ENCODE peak calls at places on chromosomes 5 and 9, in four cellular contexts. O is AG10803, Q is IMR-90, I is cardiac muscle cell. S is an unnamed sample.
A peak's percentile ranks its signal among the peaks of the same experiment; 100 is the strongest.

GRCh38 chr9:103992938-103993595 is 101.0 kb upstream of the SMC2 start:
- DNase-seq in Q (no peak), I (no peak), O (no peak), S (no peak)

GRCh38 chr5:179250561-179251225 is 94.6 kb downstream of the ADAMTS2 start:
- DNase-seq in O (no peak), Q (no peak), I (no peak), S (no peak)

GRCh38 chr9:124441291-124441690 is 9.0 kb upstream of the ADGRD2 start:
- DNase-seq in O (no peak), I (no peak), Q (no peak), S (no peak)

GRCh38 chr9:131618071-131618479 is 72.8 kb downstream of the PRRT1B start:
- DNase-seq in O (no peak), I (peak; percentile 41), Q (no peak), S (no peak)

GRCh38 chr5:137304227-137304874 is 194.8 kb downstream of the SPOCK1 start:
- DNase-seq in I (no peak), O (no peak), Q (no peak), S (no peak)

GRCh38 chr9:137309368-137310189 is 7.5 kb upstream of the NRARP start:
- DNase-seq in O (no peak), I (no peak), Q (no peak), S (no peak)

GRCh38 chr5:55004728-55005127 is 19.3 kb upstream of the GZMK start:
- DNase-seq in Q (peak; percentile 65), O (peak; percentile 63), I (peak; percentile 58), S (peak; percentile 40)

GRCh38 chr5:149002053-149002452 is 60.8 kb downstream of the SH3TC2 start:
- DNase-seq in O (peak; percentile 98), Q (peak; percentile 100), I (peak; percentile 96), S (peak; percentile 99)

GRCh38 chr9:124439661-124440243 is 10.5 kb upstream of the ADGRD2 start:
- DNase-seq in Q (no peak), O (no peak), I (no peak), S (no peak)

GRCh38 chr9:68637020-68637419 is 68.0 kb upstream of the PIP5K1B start:
- DNase-seq in O (no peak), Q (no peak), I (no peak), S (no peak)

GRCh38 chr9:104780796-104781395 is 17.0 kb downstream of the NIPSNAP3B start:
- DNase-seq in I (peak; percentile 43), O (peak; percentile 53), Q (peak; percentile 32), S (peak; percentile 39)

GRCh38 chr5:81213070-81213469 is 20.1 kb upstream of the CKMT2 start:
- DNase-seq in Q (no peak), O (no peak), I (no peak), S (no peak)

GRCh38 chr9:92722386-92723298 is 42.0 kb downstream of the BICD2 start:
- DNase-seq in O (no peak), I (no peak), Q (no peak), S (no peak)

GRCh38 chr9:32385885-32386283 is 1.4 kb downstream of the ACO1 start:
- DNase-seq in Q (no peak), O (no peak), I (no peak), S (no peak)

GRCh38 chr9:116639251-116639741 is 47.8 kb upstream of the TRIM32 start:
- DNase-seq in Q (peak; percentile 55), I (peak; percentile 33), O (peak; percentile 88), S (peak; percentile 17)

GRCh38 chr9:127876026-127876763 is 1.3 kb downstream of the AK1 start:
- DNase-seq in O (no peak), I (no peak), Q (no peak), S (no peak)

GRCh38 chr9:127874301-127875216 is 2.9 kb downstream of the AK1 start:
- DNase-seq in O (no peak), I (no peak), Q (no peak), S (no peak)

GRCh38 chr9:127873886-127874285 is 3.6 kb downstream of the AK1 start:
- DNase-seq in O (peak; percentile 66), I (peak; percentile 45), Q (no peak), S (peak; percentile 52)

GRCh38 chr9:127876764-127877562 is 512 bp downstream of the AK1 start:
- DNase-seq in I (no peak), Q (no peak), O (peak; percentile 14), S (no peak)

DNA sequence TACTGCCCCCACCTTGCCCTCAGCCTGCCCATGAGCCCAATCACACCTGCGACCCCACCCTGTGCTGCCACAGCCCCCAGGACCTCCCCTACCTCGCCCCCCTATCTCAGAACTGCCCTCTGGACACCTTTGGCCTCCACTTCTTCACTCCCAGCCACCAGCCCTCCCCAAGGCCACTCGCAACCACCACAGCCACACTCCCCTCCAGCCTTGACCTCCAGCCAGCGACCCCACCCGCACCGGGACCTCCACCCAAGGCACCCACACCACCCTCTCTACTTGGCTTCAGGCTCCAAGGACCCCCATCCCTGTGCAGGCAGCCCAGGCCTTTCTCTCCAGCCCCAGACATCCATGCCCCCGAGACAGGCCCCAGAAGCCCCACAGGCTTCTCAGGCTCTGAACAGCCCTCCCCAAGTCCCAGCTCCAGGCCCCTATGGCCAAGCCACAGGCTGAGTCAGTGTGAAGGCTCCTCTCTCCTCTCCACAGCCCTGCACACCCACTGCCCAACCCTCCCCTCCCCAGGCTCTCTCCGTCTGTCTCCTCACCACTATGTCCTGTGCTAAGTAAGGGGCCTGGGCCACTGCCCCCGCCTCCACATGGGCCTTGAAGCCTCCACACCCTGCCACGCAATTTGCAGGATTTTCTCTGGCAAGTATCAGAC is 2.0 kb downstream of the AK1 start:
- DNase-seq in I (peak; percentile 38), Q (peak; percentile 60), O (peak; percentile 58), S (peak; percentile 75)
- H3K4me3 ChIP-seq in I (no peak overlapping the region), Q (no peak overlapping the region), O (peak overlapping the region; percentile 29), S (peak overlapping the region; percentile 18)

DNA sequence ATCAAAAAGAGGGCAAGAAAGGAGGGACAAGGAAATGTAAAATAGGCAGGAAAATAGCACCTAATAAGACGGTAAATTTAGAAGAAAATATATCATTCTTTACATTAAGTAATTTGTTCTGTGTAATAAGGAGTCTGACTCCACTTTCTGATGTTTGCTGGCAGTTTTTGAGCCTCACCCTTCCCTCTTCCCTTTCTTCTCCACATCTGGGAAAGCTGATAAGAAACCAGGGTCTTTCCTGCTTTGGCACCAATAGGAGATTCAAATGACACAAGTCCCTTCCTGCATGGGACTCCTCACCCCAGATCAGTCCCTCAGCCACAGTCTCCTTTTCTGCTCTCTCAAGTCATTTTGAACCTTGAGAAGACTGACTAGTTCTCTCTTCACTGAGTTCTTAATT is 31.2 kb upstream of the LECT2 start:
- DNase-seq in I (no peak), Q (no peak), O (no peak), S (no peak)
- H3K4me3 ChIP-seq in I (no peak overlapping the region), Q (no peak overlapping the region), O (no peak overlapping the region), S (no peak overlapping the region)

GRCh38 chr5:93596676-93597441 is 13.8 kb downstream of the NR2F1 start:
- DNase-seq in O (no peak), Q (no peak), I (peak; percentile 36), S (peak; percentile 32)
- H3K4me3 ChIP-seq in O (no peak overlapping the region), Q (no peak overlapping the region), I (no peak overlapping the region), S (no peak overlapping the region)

DNA sequence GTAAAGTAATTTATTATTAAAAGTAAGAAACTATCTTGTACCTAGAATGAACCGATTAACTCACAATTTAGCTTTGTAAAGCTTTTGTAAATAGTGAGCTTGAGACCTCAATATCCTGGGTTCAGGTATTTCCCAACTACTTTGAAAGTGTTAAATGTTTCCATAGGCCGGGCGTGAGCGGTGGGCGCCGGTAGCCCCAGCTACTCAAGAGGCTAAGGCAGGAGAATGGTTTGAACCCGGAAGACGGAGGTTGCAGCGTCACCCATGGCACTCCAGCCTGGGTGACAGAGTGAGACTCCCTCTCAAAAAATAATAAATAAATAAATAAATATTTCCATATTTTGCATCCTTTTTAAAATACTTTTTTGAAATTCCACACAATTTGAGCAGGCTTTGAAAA is 1.5 kb upstream of the ANKH start:
- DNase-seq in I (no peak), Q (no peak), O (no peak), S (no peak)
- H3K4me3 ChIP-seq in I (peak overlapping the region; percentile 84), Q (no peak overlapping the region), O (no peak overlapping the region), S (no peak overlapping the region)

S was measured in astrocyte of the spinal cord.